ENCODE peak calls at places on chromosomes 4 and X, in nine cellular contexts. P is CD4-positive, alpha-beta T cell; Q is mammary epithelial cell; V is osteocyte; J is heart right ventricle; A is right lobe of liver; C is psoas muscle; F is astrocyte of the spinal cord; Y is GM06990. S is an unnamed sample.

GRCh38 chr4:149531861-149532260 is 283.8 kb downstream of the IQCM start:
- DNase-seq in P (no peak), Q (no peak), V (no peak), J (no peak), A (peak), C (peak), F (peak), Y (no peak), S (no peak)

GRCh38 chrX:72121381-72121780 is 10.3 kb downstream of the RTL5 start:
- DNase-seq in P (peak), Q (peak), V (no peak), J (peak), A (peak), C (peak), F (peak), Y (no peak), S (no peak)

GRCh38 chr4:142983111-142983510 is 137.0 kb upstream of the INPP4B start:
- DNase-seq in P (no peak), Q (no peak), V (no peak), J (no peak), A (no peak), C (no peak), F (no peak), Y (no peak), S (no peak)

GRCh38 chr4:95644417-95644816 is 95.6 kb upstream of the UNC5C start:
- DNase-seq in P (no peak), Q (no peak), V (no peak), J (no peak), A (no peak), C (no peak), F (no peak), Y (no peak), S (no peak)

GRCh38 chrX:98480606-98481005 is 1596.9 kb downstream of the RPA4 start:
- DNase-seq in P (no peak), Q (peak), V (no peak), J (no peak), A (no peak), C (no peak), F (no peak), Y (no peak), S (no peak)

GRCh38 chrX:85941275-85941674 is 106.1 kb downstream of the CHM start:
- DNase-seq in P (no peak), Q (no peak), V (no peak), J (no peak), A (no peak), C (no peak), F (no peak), Y (no peak), S (no peak)

GRCh38 chr4:77036206-77036605 is 39.6 kb downstream of the CCNI start:
- DNase-seq in P (no peak), Q (peak), V (no peak), J (no peak), A (no peak), C (no peak), F (peak), Y (no peak), S (no peak)

GRCh38 chrX:31371956-31372355 is 300.1 kb upstream of the FTHL17 start:
- DNase-seq in P (no peak), Q (no peak), V (no peak), J (no peak), A (no peak), C (no peak), F (no peak), Y (no peak), S (no peak)

GRCh38 chr4:185229021-185229818 is 19.8 kb downstream of the SNX25 start:
- DNase-seq in P (no peak), Q (no peak), V (no peak), J (no peak), A (no peak), C (no peak), F (no peak), Y (no peak), S (no peak)

GRCh38 chrX:49155900-49156837 is 6.4 kb upstream of the MAGIX start:
- DNase-seq in P (peak), Q (peak), V (peak), J (peak), A (peak), C (peak), F (peak), Y (peak), S (peak)

GRCh38 chr4:134072137-134072536 is 129.5 kb downstream of the PABPC4L start:
- DNase-seq in P (no peak), Q (no peak), V (no peak), J (no peak), A (no peak), C (no peak), F (no peak), Y (no peak), S (no peak)

GRCh38 chr4:121125486-121125885 is 38.6 kb downstream of the TNIP3 start:
- DNase-seq in P (no peak), Q (no peak), V (no peak), J (no peak), A (no peak), C (no peak), F (no peak), Y (no peak), S (no peak)

GRCh38 chr4:38562751-38563198 is 101.2 kb upstream of the KLF3 start:
- DNase-seq in P (no peak), Q (peak), V (no peak), J (peak), A (peak), C (peak), F (no peak), Y (no peak), S (no peak)

GRCh38 chr4:156378053-156378665 is 424.5 kb upstream of the CTSO start:
- DNase-seq in P (no peak), Q (peak), V (no peak), J (peak), A (no peak), C (no peak), F (peak), Y (no peak), S (no peak)

GRCh38 chrX:39854772-39855747 is 242.7 kb downstream of the BCOR start:
- DNase-seq in P (peak), Q (no peak), V (no peak), J (no peak), A (no peak), C (no peak), F (no peak), Y (peak), S (peak)

GRCh38 chr4:122212880-122213279 is 60.7 kb downstream of the BLTP1 start:
- DNase-seq in P (no peak), Q (no peak), V (no peak), J (no peak), A (no peak), C (no peak), F (no peak), Y (no peak), S (no peak)

GRCh38 chrX:149871940-149872339 is 9.0 kb upstream of the MAGEA8 start:
- DNase-seq in P (peak), Q (peak), V (no peak), J (peak), A (no peak), C (no peak), F (no peak), Y (peak), S (no peak)

GRCh38 chrX:13418126-13419091 is 98.6 kb upstream of the ATXN3L start:
- DNase-seq in P (no peak), Q (peak), V (no peak), J (no peak), A (no peak), C (no peak), F (peak), Y (no peak), S (no peak)

GRCh38 chr4:170008376-170008775 is 17.8 kb downstream of the MFAP3L start:
- DNase-seq in P (no peak), Q (peak), V (no peak), J (no peak), A (no peak), C (no peak), F (no peak), Y (no peak), S (no peak)

GRCh38 chr4:19329077-19329476 is 922.6 kb upstream of the SLIT2 start:
- DNase-seq in P (no peak), Q (no peak), V (no peak), J (no peak), A (no peak), C (no peak), F (no peak), Y (no peak), S (no peak)

GRCh38 chr4:189940178-189941004 is at the start of gene FRG1:
- DNase-seq in P (peak), Q (peak), V (peak), J (peak), A (peak), C (peak), F (peak), Y (peak), S (peak)

GRCh38 chr4:179352221-179352620 is 1910.0 kb upstream of the AGA start:
- DNase-seq in P (no peak), Q (no peak), V (no peak), J (no peak), A (no peak), C (no peak), F (no peak), Y (no peak), S (no peak)

GRCh38 chr4:39631700-39632079 is 7.0 kb downstream of the SMIM14 start:
- DNase-seq in P (no peak), Q (no peak), V (no peak), J (no peak), A (no peak), C (no peak), F (no peak), Y (peak), S (peak)

GRCh38 chr4:153759407-153760226 is at the start of gene RNF175:
- DNase-seq in P (peak), Q (no peak), V (no peak), J (no peak), A (no peak), C (peak), F (no peak), Y (no peak), S (peak)

GRCh38 chrX:23383411-23383810 is 48.8 kb downstream of the PTCHD1 start:
- DNase-seq in P (no peak), Q (no peak), V (no peak), J (no peak), A (no peak), C (no peak), F (peak), Y (no peak), S (no peak)

GRCh38 chrX:115065304-115065703 is 47.9 kb upstream of the IL13RA2 start:
- DNase-seq in P (no peak), Q (no peak), V (no peak), J (no peak), A (no peak), C (no peak), F (no peak), Y (no peak), S (no peak)

GRCh38 chr4:2280531-2281300 is 18.8 kb upstream of the MXD4 start:
- DNase-seq in P (no peak), Q (no peak), V (no peak), J (no peak), A (peak), C (peak), F (no peak), Y (no peak), S (no peak)

GRCh38 chr4:113012776-113013175 is 36.7 kb upstream of the ANK2 start:
- DNase-seq in P (no peak), Q (no peak), V (no peak), J (no peak), A (no peak), C (no peak), F (no peak), Y (no peak), S (no peak)

DNA sequence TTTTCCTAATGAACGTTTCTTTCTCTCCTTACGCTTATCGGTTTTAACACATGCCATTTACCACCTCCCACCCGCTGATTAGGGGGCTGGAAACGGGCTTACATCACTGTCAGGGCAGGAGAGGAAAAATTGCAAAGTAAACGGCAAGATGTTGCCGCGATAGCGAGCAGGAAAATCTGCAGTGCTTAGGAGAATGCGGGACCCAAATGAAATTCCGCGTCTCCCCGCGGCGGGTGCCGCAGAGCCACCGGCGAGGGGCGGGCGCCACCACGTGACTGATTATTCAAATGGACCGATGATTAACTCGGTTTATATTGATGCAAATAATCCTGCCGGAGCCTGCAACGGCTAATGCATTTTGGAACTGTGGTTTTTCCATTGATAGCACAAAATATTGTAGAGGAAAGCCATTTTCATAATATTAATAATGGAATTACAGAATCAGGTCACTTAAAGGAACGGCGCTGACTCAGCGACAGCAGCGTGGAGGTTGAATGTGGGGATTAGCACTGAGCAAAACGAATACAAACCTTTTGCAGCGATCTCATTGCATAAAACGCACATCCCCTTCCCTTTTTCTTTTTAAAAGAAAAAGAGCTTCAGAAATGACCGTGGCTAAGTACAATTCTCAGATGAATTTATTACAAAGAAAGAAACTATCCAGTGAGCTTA is 224.2 kb downstream of the STIM2 start:
- DNase-seq in P (no peak), Q (no peak), V (peak), J (no peak), A (peak), C (peak), F (peak), Y (peak), S (peak)
- TF ChIP-seq CTCF in P (no peak), Q (no peak), V (peak), J (peak), A (no peak), C (no peak), F (peak), Y (no peak), S (no peak)

DNA sequence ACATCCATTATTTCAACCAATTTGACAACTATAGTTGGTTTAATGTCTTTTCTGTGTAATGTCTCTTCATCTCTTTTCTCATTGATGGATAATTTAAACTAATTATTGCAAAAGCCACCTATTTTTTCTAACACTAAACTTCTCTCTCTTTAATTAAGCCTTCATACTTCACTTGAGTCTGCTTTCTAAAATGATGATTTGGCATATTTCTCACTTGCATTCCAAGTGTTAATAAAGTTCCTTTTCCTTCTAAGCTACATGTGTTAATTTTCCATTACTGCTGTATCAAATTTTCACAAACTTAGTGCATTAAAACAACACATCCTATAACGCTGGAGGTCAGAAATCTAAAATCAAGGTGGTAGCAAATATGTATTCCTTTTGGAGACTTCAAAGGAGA is 1743.8 kb upstream of the PCDH7 start:
- DNase-seq in P (no peak), Q (no peak), V (no peak), J (no peak), A (no peak), C (no peak), F (no peak), Y (no peak), S (no peak)
- TF ChIP-seq CTCF in P (no peak), Q (no peak), V (no peak), J (no peak), A (no peak), C (no peak), F (no peak), Y (no peak), S (no peak)

GRCh38 chr4:145180298-145181090 is at the start of gene OTUD4:
- DNase-seq in P (peak), Q (peak), V (peak), J (peak), A (peak), C (peak), F (peak), Y (peak), S (peak)
- TF ChIP-seq CTCF in P (no peak), Q (peak), V (no peak), J (peak), A (no peak), C (peak), F (peak), Y (peak), S (peak)

GRCh38 chr4:139692300-139693012 is 26.8 kb downstream of the MGST2 start:
- DNase-seq in P (no peak), Q (no peak), V (no peak), J (peak), A (no peak), C (no peak), F (no peak), Y (no peak), S (no peak)
- TF ChIP-seq CTCF in P (no peak), Q (peak), V (no peak), J (peak), A (no peak), C (peak), F (peak), Y (peak), S (no peak)

DNA sequence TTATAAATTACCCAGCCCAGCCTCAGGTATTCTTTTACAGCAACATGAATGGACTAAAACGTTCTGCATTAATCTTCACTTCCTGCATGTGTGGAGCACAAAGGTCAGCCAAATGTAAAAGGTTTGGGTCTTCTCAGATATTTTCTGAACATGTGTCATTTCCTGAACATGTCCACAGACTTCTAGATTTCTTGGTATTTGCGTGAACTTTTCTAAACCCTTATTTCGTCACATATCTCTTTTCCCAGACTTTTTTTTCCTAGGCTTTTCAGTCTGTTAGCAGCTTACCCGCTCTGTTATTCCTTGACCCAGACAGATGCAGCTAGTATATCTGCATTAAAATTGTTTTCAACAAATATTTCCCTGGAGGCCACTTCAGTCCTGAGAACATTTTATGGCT is 57.3 kb upstream of the USP51 start:
- DNase-seq in P (no peak), Q (no peak), V (no peak), J (no peak), A (no peak), C (no peak), F (no peak), Y (no peak), S (no peak)
- TF ChIP-seq CTCF in P (no peak), Q (no peak), V (no peak), J (no peak), A (no peak), C (no peak), F (no peak), Y (no peak), S (no peak)

DNA sequence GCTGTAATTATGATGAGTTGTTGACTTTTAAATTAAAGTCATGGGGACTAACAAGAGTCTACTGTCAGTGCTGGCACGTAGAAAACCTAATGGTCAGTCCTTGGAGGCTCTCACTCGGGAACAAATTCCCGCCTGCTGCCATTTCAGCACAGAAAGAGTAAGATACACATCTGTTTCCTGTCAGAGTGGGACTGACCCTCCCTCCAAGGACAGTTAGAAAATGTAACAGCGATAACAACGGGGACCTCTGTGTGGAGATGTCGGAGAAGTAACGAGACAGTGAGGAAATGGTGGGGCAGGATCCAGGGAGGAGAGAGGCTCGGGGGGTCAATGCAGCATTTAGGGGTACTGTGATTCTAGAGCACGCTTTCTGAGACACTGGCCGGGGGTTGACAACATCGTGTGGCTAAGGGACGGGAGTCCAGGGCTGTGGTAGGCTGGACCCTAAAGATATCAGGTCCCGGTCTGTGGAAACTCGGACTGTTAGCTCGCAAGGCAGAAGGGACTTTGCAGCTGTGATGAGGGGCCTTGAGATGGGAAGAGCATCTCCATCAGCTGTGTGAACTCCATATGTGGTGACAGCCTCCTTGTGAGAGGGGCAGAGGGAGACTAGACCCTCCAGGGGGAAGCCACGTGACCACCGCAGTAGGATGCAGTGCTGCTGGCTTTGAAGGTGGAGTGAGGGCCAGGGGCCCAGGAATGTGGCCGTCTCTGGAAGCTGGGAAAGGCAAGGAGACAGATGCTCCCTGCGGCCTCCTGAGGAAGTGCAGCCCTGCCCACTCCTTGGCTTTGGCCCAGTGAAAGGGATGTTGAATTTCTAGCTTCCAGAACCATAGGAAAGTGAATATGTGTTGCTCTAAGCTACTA is 35.8 kb upstream of the SORCS2 start:
- DNase-seq in P (no peak), Q (no peak), V (no peak), J (peak), A (no peak), C (peak), F (no peak), Y (no peak), S (no peak)
- TF ChIP-seq CTCF in P (no peak), Q (peak), V (peak), J (peak), A (peak), C (peak), F (peak), Y (peak), S (no peak)

S was measured in B cell.